ENCODE peak calls at places on chromosomes 2 and 18, in seven cellular contexts. T is H1, O is HCT116, E is K562, L is SK-N-SH, U is HepG2, V is GM12878. I is an unnamed sample.
A peak's percentile ranks its signal among the peaks of the same experiment; 100 is the strongest.

GRCh38 chr2:112154246-112155110 is 16.3 kb downstream of the FBLN7 start:
- DNase-seq in T (no peak), O (no peak), E (no peak), L (no peak), U (no peak), V (no peak), I (no peak)

GRCh38 chr18:58409802-58410445 is 219.0 kb downstream of the ALPK2 start:
- DNase-seq in T (no peak), O (no peak), E (no peak), L (no peak), U (peak; percentile 46), V (no peak), I (no peak)

GRCh38 chr2:71940695-71941094 is 207.0 kb downstream of the CYP26B1 start:
- DNase-seq in T (no peak), O (no peak), E (no peak), L (no peak), U (no peak), V (no peak), I (no peak)

GRCh38 chr2:181787310-181788048 is 104.1 kb upstream of the ITPRID2 start:
- DNase-seq in T (no peak), O (no peak), E (no peak), L (no peak), U (no peak), V (no peak), I (no peak)

GRCh38 chr2:68352651-68353386 is 12.3 kb upstream of the PLEK start:
- DNase-seq in T (no peak), O (no peak), E (peak; percentile 34), L (no peak), U (no peak), V (no peak), I (no peak)

GRCh38 chr2:25814681-25815080 is 63.6 kb downstream of the ASXL2 start:
- DNase-seq in T (no peak), O (no peak), E (no peak), L (no peak), U (no peak), V (no peak), I (no peak)

GRCh38 chr2:17521621-17522020 is 3.4 kb upstream of the RAD51AP2 start:
- DNase-seq in T (no peak), O (no peak), E (no peak), L (no peak), U (no peak), V (no peak), I (no peak)

GRCh38 chr2:101430161-101430560 is 42.9 kb upstream of the CREG2 start:
- DNase-seq in T (no peak), O (no peak), E (no peak), L (no peak), U (no peak), V (no peak), I (no peak)

GRCh38 chr2:48578313-48578712 is 39.3 kb upstream of the GTF2A1L start:
- DNase-seq in T (no peak), O (no peak), E (no peak), L (no peak), U (no peak), V (no peak), I (no peak)

GRCh38 chr2:239035361-239035814 is 187.5 kb downstream of the TWIST2 start:
- DNase-seq in T (no peak), O (peak; percentile 4), E (peak; percentile 89), L (peak; percentile 98), U (no peak), V (no peak), I (peak; percentile 75)

GRCh38 chr2:8086796-8087479 is 594.9 kb upstream of the ID2 start:
- DNase-seq in T (no peak), O (no peak), E (no peak), L (no peak), U (no peak), V (no peak), I (no peak)

GRCh38 chr2:27886322-27886721 is 3.9 kb downstream of the RBKS start:
- DNase-seq in T (no peak), O (no peak), E (no peak), L (no peak), U (no peak), V (no peak), I (no peak)

GRCh38 chr2:27887122-27887521 is 3.1 kb downstream of the RBKS start:
- DNase-seq in T (no peak), O (no peak), E (no peak), L (no peak), U (no peak), V (no peak), I (no peak)

GRCh38 chr2:27884546-27884945 is 5.6 kb downstream of the RBKS start:
- DNase-seq in T (no peak), O (no peak), E (no peak), L (no peak), U (no peak), V (no peak), I (no peak)

GRCh38 chr2:27885246-27885645 is 4.9 kb downstream of the RBKS start:
- DNase-seq in T (no peak), O (no peak), E (no peak), L (no peak), U (no peak), V (no peak), I (no peak)

GRCh38 chr2:27885656-27886055 is 4.5 kb downstream of the RBKS start:
- DNase-seq in T (no peak), O (no peak), E (no peak), L (no peak), U (no peak), V (no peak), I (no peak)
- TF ChIP-seq JUND in T (no peak), O (no peak), E (no peak), L (no peak), U (no peak), V (no peak), I (no peak)

GRCh38 chr2:96880891-96881273 is 11.0 kb upstream of the SEMA4C start:
- DNase-seq in T (no peak), O (no peak), E (no peak), L (no peak), U (no peak), V (no peak), I (no peak)
- TF ChIP-seq JUND in T (no peak), O (no peak), E (no peak), L (no peak), U (no peak), V (no peak), I (no peak)

DNA sequence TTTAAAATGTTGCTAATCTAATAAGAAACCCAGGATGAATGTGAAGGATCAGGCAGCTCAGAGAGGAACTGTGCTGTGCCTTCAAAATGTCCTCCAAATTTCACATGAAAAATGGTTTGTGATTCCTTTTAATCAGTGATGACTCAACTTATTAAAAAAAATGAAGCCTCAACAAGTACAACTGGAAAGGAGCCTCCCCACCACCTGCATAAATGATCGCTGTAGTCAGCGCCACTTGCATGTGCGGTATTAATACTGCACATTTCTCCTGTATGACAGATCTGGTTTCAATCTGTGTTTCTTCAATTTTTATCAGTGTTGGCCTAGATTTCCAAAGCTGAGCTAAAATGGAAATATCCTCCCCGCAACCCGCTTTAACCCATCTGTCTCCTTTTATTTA is 115.0 kb upstream of the TMEM200C start:
- DNase-seq in T (no peak), O (no peak), E (no peak), L (no peak), U (no peak), V (no peak), I (no peak)
- TF ChIP-seq JUND in T (no peak), O (no peak), E (no peak), L (no peak), U (no peak), V (no peak), I (no peak)

GRCh38 chr18:47847635-47848034 is 82.8 kb downstream of the SMAD2 start:
- DNase-seq in T (no peak), O (no peak), E (no peak), L (no peak), U (no peak), V (no peak), I (no peak)
- TF ChIP-seq JUND in T (no peak), O (no peak), E (no peak), L (no peak), U (no peak), V (no peak), I (no peak)

GRCh38 chr18:53382870-53383269 is 841.6 kb downstream of the MBD2 start:
- DNase-seq in T (no peak), O (no peak), E (no peak), L (peak; percentile 50), U (no peak), V (no peak), I (no peak)

GRCh38 chr18:53385889-53386288 is 838.6 kb downstream of the MBD2 start:
- DNase-seq in T (no peak), O (no peak), E (no peak), L (no peak), U (no peak), V (no peak), I (no peak)

GRCh38 chr18:53375641-53376040 is 848.8 kb downstream of the MBD2 start:
- DNase-seq in T (no peak), O (no peak), E (no peak), L (no peak), U (no peak), V (no peak), I (no peak)

DNA sequence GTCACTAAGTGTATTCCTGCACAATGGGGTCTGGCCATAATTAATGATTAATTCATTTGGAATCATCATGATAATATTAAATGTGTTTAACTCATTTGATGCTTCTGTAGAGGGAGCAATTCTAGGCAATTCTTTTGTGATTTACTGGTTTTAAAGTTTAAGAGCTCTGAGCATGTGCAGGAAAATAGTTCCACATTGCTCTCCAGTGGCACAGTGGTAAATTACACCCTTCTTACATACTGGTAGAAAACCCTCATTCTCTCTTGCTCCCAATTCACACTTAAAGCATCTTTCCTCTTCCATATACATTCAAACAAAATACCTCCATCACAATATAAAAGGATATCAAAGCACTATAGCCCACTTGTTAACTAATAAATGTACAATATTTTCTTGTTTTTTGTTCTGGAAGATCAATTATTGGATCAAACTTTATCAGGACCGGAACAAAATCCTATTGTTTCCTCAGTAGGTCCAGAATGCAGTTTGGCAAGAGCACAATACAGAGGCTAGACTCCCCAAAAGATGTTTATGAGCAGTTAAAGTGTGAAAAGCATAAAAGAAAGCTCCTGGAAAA is 844.3 kb downstream of the MBD2 start:
- DNase-seq in T (no peak), O (peak; percentile 19), E (peak; percentile 4), L (peak; percentile 31), U (peak; percentile 7), V (peak; percentile 3), I (peak; percentile 8)
- TF ChIP-seq JUND in T (no peak), O (no peak), E (no peak), L (no peak), U (no peak), V (no peak), I (no peak)